ENCODE peak calls at places on chromosomes 1 and 21, in ten cellular contexts. R, I, P, N, A, T, Y, F, X and S are unnamed samples.

GRCh38 chr1:102184477-102184876 is 187.8 kb upstream of the OLFM3 start:
- DNase-seq in R (no peak), X (no peak), F (no peak), T (no peak), A (no peak), N (no peak), Y (no peak), I (no peak), P (no peak), S (no peak)

GRCh38 chr1:177897601-177898376 is 72.1 kb downstream of the SEC16B start:
- DNase-seq in R (no peak), T (no peak), N (no peak), I (no peak), A (no peak), X (no peak), P (no peak), F (no peak), Y (no peak), S (no peak)

GRCh38 chr1:44168520-44169098 is 27.2 kb upstream of the KLF18 start:
- DNase-seq in X (no peak), Y (peak), R (no peak), P (no peak), N (no peak), F (no peak), A (no peak), I (no peak), T (no peak), S (peak)

GRCh38 chr21:43818685-43819084 is 29.3 kb downstream of the RRP1 start:
- DNase-seq in I (no peak), X (no peak), A (no peak), N (no peak), T (no peak), R (no peak), P (no peak), Y (no peak), F (no peak), S (no peak)

GRCh38 chr1:55483523-55483922 is 268.4 kb upstream of the USP24 start:
- DNase-seq in T (no peak), X (no peak), A (no peak), I (no peak), N (no peak), R (no peak), P (no peak), Y (no peak), F (no peak), S (no peak)

GRCh38 chr1:76933847-76934657 is 66.8 kb downstream of the ST6GALNAC5 start:
- DNase-seq in T (no peak), N (no peak), I (no peak), P (no peak), X (no peak), A (no peak), F (no peak), R (no peak), Y (no peak), S (no peak)

GRCh38 chr1:31733389-31734219 is 29.8 kb upstream of the COL16A1 start:
- DNase-seq in F (no peak), Y (no peak), T (no peak), I (no peak), R (no peak), P (no peak), A (no peak), N (no peak), X (no peak), S (no peak)

GRCh38 chr1:112767646-112768045 is 52.5 kb upstream of the PPM1J start:
- DNase-seq in X (no peak), I (no peak), A (no peak), R (no peak), Y (no peak), F (no peak), P (no peak), T (peak), N (no peak), S (no peak)

GRCh38 chr1:20371411-20371810 is 80.7 kb downstream of the VWA5B1 start:
- DNase-seq in Y (no peak), T (peak), I (no peak), P (no peak), R (no peak), A (no peak), N (no peak), X (no peak), F (no peak), S (peak)

GRCh38 chr1:28365864-28366263 is 3.7 kb upstream of the PHACTR4 start:
- DNase-seq in T (no peak), F (no peak), Y (no peak), R (no peak), I (no peak), A (no peak), P (no peak), X (no peak), N (no peak), S (no peak)

GRCh38 chr21:46119565-46120271 is 21.8 kb downstream of the COL6A2 start:
- DNase-seq in T (no peak), Y (no peak), F (no peak), X (peak), R (no peak), P (peak), N (peak), A (no peak), I (no peak), S (no peak)